ENCODE peak calls at places on chromosomes 7 and 10, in six cellular contexts. N is HuH-7, A is fibroblast of pulmonary artery, B is endothelial cell, G is SHP77 treated with DMSO at 0.1 percent for 48 hours, K is body of pancreas. R is an unnamed sample.

GRCh38 chr7:128893251-128894100 is 17.0 kb downstream of the KCP start:
- DNase-seq in N (no peak), A (no peak), B (no peak), G (no peak), K (no peak), R (no peak)

GRCh38 chr7:69723663-69724062 is 125.4 kb downstream of the AUTS2 start:
- DNase-seq in N (no peak), A (no peak), B (no peak), G (no peak), K (no peak), R (no peak)

GRCh38 chr7:67854236-67854635 is 857.6 kb downstream of the TYW1 start:
- DNase-seq in N (no peak), A (no peak), B (no peak), G (no peak), K (no peak), R (no peak)

GRCh38 chr7:3117488-3118228 is 74.0 kb upstream of the CARD11 start:
- DNase-seq in N (no peak), A (no peak), B (no peak), G (no peak), K (no peak), R (no peak)

GRCh38 chr10:112804036-112804435 is 146.0 kb upstream of the TCF7L2 start:
- DNase-seq in N (no peak), A (no peak), B (peak), G (no peak), K (peak), R (no peak)

GRCh38 chr7:13352677-13353076 is 636.8 kb downstream of the ETV1 start:
- DNase-seq in N (no peak), A (no peak), B (no peak), G (no peak), K (no peak), R (no peak)

GRCh38 chr10:79246606-79247275 is 100.5 kb upstream of the PPIF start:
- DNase-seq in N (no peak), A (peak), B (peak), G (no peak), K (peak), R (peak)

GRCh38 chr7:37988721-37989650 is 68.5 kb downstream of the EPDR1 start:
- DNase-seq in N (no peak), A (no peak), B (no peak), G (no peak), K (peak), R (no peak)

GRCh38 chr7:69800495-69800894 is 202.2 kb downstream of the AUTS2 start:
- DNase-seq in N (no peak), A (peak), B (no peak), G (no peak), K (peak), R (peak)

GRCh38 chr7:101100858-101101847 is 15.9 kb downstream of the TRIM56 start:
- DNase-seq in N (no peak), A (no peak), B (no peak), G (no peak), K (no peak), R (no peak)

GRCh38 chr7:158366916-158367633 is 220.5 kb downstream of the PTPRN2 start:
- DNase-seq in N (no peak), A (no peak), B (no peak), G (no peak), K (no peak), R (no peak)

GRCh38 chr10:130053561-130053960 is 57.1 kb downstream of the C10orf143 start:
- DNase-seq in N (no peak), A (no peak), B (no peak), G (no peak), K (no peak), R (no peak)

GRCh38 chr10:107430446-107430845 is 265.9 kb upstream of the SORCS1 start:
- DNase-seq in N (no peak), A (no peak), B (no peak), G (no peak), K (no peak), R (no peak)

GRCh38 chr7:139543801-139544603 is 20.5 kb downstream of the CLEC2L start:
- DNase-seq in N (no peak), A (no peak), B (no peak), G (no peak), K (no peak), R (no peak)

GRCh38 chr7:152759655-152760383 is at the start of gene ACTR3B:
- DNase-seq in N (peak), A (peak), B (peak), G (no peak), K (peak), R (peak)

GRCh38 chr7:66145404-66145843 is 30.8 kb downstream of the CRCP start:
- DNase-seq in N (no peak), A (peak), B (no peak), G (no peak), K (peak), R (peak)

GRCh38 chr10:110003524-110003885 is 4.3 kb upstream of the ADD3 start:
- DNase-seq in N (peak), A (no peak), B (no peak), G (no peak), K (no peak), R (no peak)

GRCh38 chr10:121134711-121135110 is 283.5 kb downstream of the WDR11 start:
- DNase-seq in N (no peak), A (no peak), B (no peak), G (no peak), K (no peak), R (no peak)

GRCh38 chr10:1190791-1191490 is 134.8 kb downstream of the WDR37 start:
- DNase-seq in N (no peak), A (no peak), B (no peak), G (no peak), K (no peak), R (no peak)

GRCh38 chr10:102112210-102112817 is 7.9 kb downstream of the LDB1 start:
- DNase-seq in N (no peak), A (no peak), B (no peak), G (no peak), K (no peak), R (no peak)

GRCh38 chr7:50355817-50356178 is 51.3 kb downstream of the IKZF1 start:
- DNase-seq in N (no peak), A (no peak), B (peak), G (no peak), K (no peak), R (no peak)

GRCh38 chr7:142301923-142302550 is 44.2 kb upstream of the PRSS58 start:
- DNase-seq in N (peak), A (no peak), B (no peak), G (no peak), K (no peak), R (peak)

GRCh38 chr7:158256091-158256816 is 331.4 kb downstream of the PTPRN2 start:
- DNase-seq in N (no peak), A (no peak), B (no peak), G (no peak), K (no peak), R (no peak)

GRCh38 chr7:138913783-138914182 is 67.4 kb downstream of the KIAA1549 start:
- DNase-seq in N (no peak), A (no peak), B (no peak), G (no peak), K (no peak), R (no peak)

GRCh38 chr10:77290528-77291155 is 347.0 kb downstream of the KCNMA1 start:
- DNase-seq in N (no peak), A (peak), B (no peak), G (no peak), K (no peak), R (peak)

GRCh38 chr7:32364581-32364980 is 125.6 kb downstream of the LSM5 start:
- DNase-seq in N (no peak), A (no peak), B (no peak), G (no peak), K (no peak), R (no peak)

GRCh38 chr10:101781984-101782810 is 1.0 kb downstream of the NPM3 start:
- DNase-seq in N (no peak), A (no peak), B (no peak), G (no peak), K (no peak), R (no peak)

GRCh38 chr10:121282797-121283515 is 315.3 kb downstream of the FGFR2 start:
- DNase-seq in N (no peak), A (no peak), B (no peak), G (no peak), K (no peak), R (no peak)

GRCh38 chr7:1659696-1660095 is 10.4 kb upstream of the ELFN1 start:
- DNase-seq in N (no peak), A (no peak), B (no peak), G (no peak), K (no peak), R (peak)

R was measured in fibroblast of the aortic adventitia.